ENCODE peak calls at places on chromosomes 13 and 19, in five cellular contexts. H is naive thymus-derived CD4-positive, alpha-beta T cell; O is pancreas; F is SHP77; C is NCI-H1092. D is an unnamed sample.

GRCh38 chr13:39538826-39539555 is 64.0 kb downstream of the LHFPL6 start:
- DNase-seq in H (no peak), O (no peak), F (no peak), C (peak; percentile 94), D (peak; percentile 23)

GRCh38 chr19:48512504-48513288 is 1.1 kb upstream of the LMTK3 start:
- DNase-seq in H (peak; percentile 33), O (no peak), F (no peak), C (no peak), D (no peak)

GRCh38 chr19:10907925-10908324 is 20.5 kb downstream of the YIPF2 start:
- DNase-seq in H (no peak), O (no peak), F (no peak), C (no peak), D (no peak)

GRCh38 chr19:19579533-19580361 is 38.7 kb downstream of the PBX4 start:
- DNase-seq in H (no peak), O (no peak), F (no peak), C (no peak), D (no peak)

GRCh38 chr19:2623743-2624142 is 78.8 kb downstream of the GNG7 start:
- DNase-seq in H (no peak), O (no peak), F (no peak), C (no peak), D (no peak)

GRCh38 chr13:44867825-44868224 is 121.4 kb downstream of the NUFIP1 start:
- DNase-seq in H (no peak), O (no peak), F (no peak), C (no peak), D (no peak)

GRCh38 chr19:5091576-5092215 is 122.8 kb downstream of the KDM4B start:
- DNase-seq in H (no peak), O (no peak), F (no peak), C (no peak), D (no peak)

GRCh38 chr13:107231941-107232340 is 664.0 kb upstream of the ARGLU1 start:
- DNase-seq in H (no peak), O (no peak), F (peak; percentile 95), C (peak; percentile 68), D (no peak)

GRCh38 chr13:50437252-50437651 is 406.2 kb downstream of the DLEU7 start:
- DNase-seq in H (no peak), O (no peak), F (no peak), C (no peak), D (peak; percentile 43)

GRCh38 chr13:107003911-107004310 is 436.0 kb upstream of the ARGLU1 start:
- DNase-seq in H (no peak), O (no peak), F (no peak), C (no peak), D (no peak)

GRCh38 chr19:51398096-51398704 is 7.8 kb upstream of the C19orf84 start:
- DNase-seq in H (no peak), O (no peak), F (peak; percentile 21), C (no peak), D (peak; percentile 80)

GRCh38 chr13:106318941-106319411 is 216.5 kb downstream of the EFNB2 start:
- DNase-seq in H (no peak), O (no peak), F (no peak), C (no peak), D (peak; percentile 89)

GRCh38 chr19:50281491-50281890 is 47.7 kb downstream of the KCNC3 start:
- DNase-seq in H (no peak), O (no peak), F (no peak), C (no peak), D (no peak)

GRCh38 chr19:9586764-9587163 is 2.5 kb upstream of the ZNF121 start:
- DNase-seq in H (peak; percentile 77), O (peak; percentile 67), F (peak; percentile 42), C (peak; percentile 56), D (peak; percentile 83)

GRCh38 chr13:109500146-109500773 is 286.1 kb downstream of the IRS2 start:
- DNase-seq in H (no peak), O (no peak), F (peak; percentile 68), C (peak; percentile 28), D (no peak)

GRCh38 chr19:4909172-4909896 is at the start of gene UHRF1:
- DNase-seq in H (no peak), O (peak; percentile 53), F (peak; percentile 43), C (peak; percentile 54), D (no peak)

D was measured in adipocyte.